ENCODE peak calls at places on chromosomes 4 and X, in eight cellular contexts. One of them, this sample, is unnamed.

GRCh38 chr4:150131581-150132228 is 53.5 kb downstream of the DCLK2 start:
- DNase-seq in caudate nucleus: no peak
- DNase-seq in BJ: no peak
- DNase-seq in OCI-M1: no peak
- DNase-seq in activated CD4-positive, alpha-beta T cell treated with anti-CD3 and anti-CD28 coated beads, Interleukin-2, amount 10 ng/mL, durations not matched to agents 7 days and 5 days: no peak
- DNase-seq in T-helper 9 cell: no peak
- DNase-seq in neural crest cell: no peak
- DNase-seq in sciatic nerve: no peak
- DNase-seq in this sample: no peak

GRCh38 chr4:25343671-25344070 is 31.1 kb downstream of the ZCCHC4 start:
- DNase-seq in neural crest cell: no peak
- DNase-seq in caudate nucleus: no peak
- DNase-seq in OCI-M1: no peak
- DNase-seq in BJ: no peak
- DNase-seq in T-helper 9 cell: no peak
- DNase-seq in sciatic nerve: no peak
- DNase-seq in activated CD4-positive, alpha-beta T cell treated with anti-CD3 and anti-CD28 coated beads, Interleukin-2, amount 10 ng/mL, durations not matched to agents 7 days and 5 days: no peak
- DNase-seq in this sample: no peak

GRCh38 chr4:107734120-107734519 is 14.1 kb upstream of the PAPSS1 start:
- DNase-seq in activated CD4-positive, alpha-beta T cell treated with anti-CD3 and anti-CD28 coated beads, Interleukin-2, amount 10 ng/mL, durations not matched to agents 7 days and 5 days: no peak
- DNase-seq in BJ: no peak
- DNase-seq in T-helper 9 cell: no peak
- DNase-seq in caudate nucleus: no peak
- DNase-seq in OCI-M1: peak
- DNase-seq in neural crest cell: no peak
- DNase-seq in sciatic nerve: no peak
- DNase-seq in this sample: peak

GRCh38 chrX:154739952-154740351 is 10.9 kb downstream of the GAB3 start:
- DNase-seq in activated CD4-positive, alpha-beta T cell treated with anti-CD3 and anti-CD28 coated beads, Interleukin-2, amount 10 ng/mL, durations not matched to agents 7 days and 5 days: no peak
- DNase-seq in BJ: no peak
- DNase-seq in sciatic nerve: no peak
- DNase-seq in OCI-M1: peak
- DNase-seq in neural crest cell: no peak
- DNase-seq in T-helper 9 cell: no peak
- DNase-seq in caudate nucleus: no peak
- DNase-seq in this sample: no peak

GRCh38 chr4:101599620-101600019 is 190.9 kb upstream of the BANK1 start:
- DNase-seq in sciatic nerve: no peak
- DNase-seq in T-helper 9 cell: no peak
- DNase-seq in activated CD4-positive, alpha-beta T cell treated with anti-CD3 and anti-CD28 coated beads, Interleukin-2, amount 10 ng/mL, durations not matched to agents 7 days and 5 days: no peak
- DNase-seq in BJ: no peak
- DNase-seq in neural crest cell: no peak
- DNase-seq in caudate nucleus: no peak
- DNase-seq in OCI-M1: no peak
- DNase-seq in this sample: no peak

GRCh38 chrX:72094894-72095293 is 36.8 kb downstream of the RTL5 start:
- DNase-seq in activated CD4-positive, alpha-beta T cell treated with anti-CD3 and anti-CD28 coated beads, Interleukin-2, amount 10 ng/mL, durations not matched to agents 7 days and 5 days: peak
- DNase-seq in T-helper 9 cell: peak
- DNase-seq in sciatic nerve: no peak
- DNase-seq in neural crest cell: no peak
- DNase-seq in caudate nucleus: no peak
- DNase-seq in BJ: no peak
- DNase-seq in OCI-M1: peak
- DNase-seq in this sample: peak

GRCh38 chr4:155891058-155891457 is 12.4 kb upstream of the TDO2 start:
- DNase-seq in BJ: no peak
- DNase-seq in T-helper 9 cell: no peak
- DNase-seq in OCI-M1: no peak
- DNase-seq in activated CD4-positive, alpha-beta T cell treated with anti-CD3 and anti-CD28 coated beads, Interleukin-2, amount 10 ng/mL, durations not matched to agents 7 days and 5 days: no peak
- DNase-seq in caudate nucleus: no peak
- DNase-seq in neural crest cell: no peak
- DNase-seq in sciatic nerve: no peak
- DNase-seq in this sample: no peak

GRCh38 chr4:3521621-3522325 is 10.4 kb downstream of the LRPAP1 start:
- DNase-seq in caudate nucleus: no peak
- DNase-seq in sciatic nerve: peak
- DNase-seq in OCI-M1: no peak
- DNase-seq in activated CD4-positive, alpha-beta T cell treated with anti-CD3 and anti-CD28 coated beads, Interleukin-2, amount 10 ng/mL, durations not matched to agents 7 days and 5 days: no peak
- DNase-seq in neural crest cell: no peak
- DNase-seq in BJ: no peak
- DNase-seq in T-helper 9 cell: no peak
- DNase-seq in this sample: no peak

GRCh38 chr4:186027405-186027804 is 41.6 kb upstream of the TLR3 start:
- DNase-seq in sciatic nerve: no peak
- DNase-seq in BJ: no peak
- DNase-seq in neural crest cell: no peak
- DNase-seq in OCI-M1: no peak
- DNase-seq in caudate nucleus: no peak
- DNase-seq in T-helper 9 cell: no peak
- DNase-seq in activated CD4-positive, alpha-beta T cell treated with anti-CD3 and anti-CD28 coated beads, Interleukin-2, amount 10 ng/mL, durations not matched to agents 7 days and 5 days: no peak
- DNase-seq in this sample: no peak

GRCh38 chr4:4995866-4996265 is 23.4 kb downstream of the CYTL1 start:
- DNase-seq in activated CD4-positive, alpha-beta T cell treated with anti-CD3 and anti-CD28 coated beads, Interleukin-2, amount 10 ng/mL, durations not matched to agents 7 days and 5 days: no peak
- DNase-seq in caudate nucleus: no peak
- DNase-seq in T-helper 9 cell: no peak
- DNase-seq in OCI-M1: no peak
- DNase-seq in neural crest cell: no peak
- DNase-seq in BJ: no peak
- DNase-seq in sciatic nerve: no peak
- DNase-seq in this sample: no peak

GRCh38 chr4:140116442-140117104 is 37.4 kb downstream of the MAML3 start:
- DNase-seq in activated CD4-positive, alpha-beta T cell treated with anti-CD3 and anti-CD28 coated beads, Interleukin-2, amount 10 ng/mL, durations not matched to agents 7 days and 5 days: peak
- DNase-seq in T-helper 9 cell: no peak
- DNase-seq in sciatic nerve: no peak
- DNase-seq in OCI-M1: peak
- DNase-seq in caudate nucleus: no peak
- DNase-seq in neural crest cell: no peak
- DNase-seq in BJ: no peak
- DNase-seq in this sample: peak

GRCh38 chr4:69823481-69824186 is 36.3 kb downstream of the SULT1E1 start:
- DNase-seq in BJ: no peak
- DNase-seq in OCI-M1: peak
- DNase-seq in neural crest cell: no peak
- DNase-seq in T-helper 9 cell: peak
- DNase-seq in sciatic nerve: no peak
- DNase-seq in activated CD4-positive, alpha-beta T cell treated with anti-CD3 and anti-CD28 coated beads, Interleukin-2, amount 10 ng/mL, durations not matched to agents 7 days and 5 days: peak
- DNase-seq in caudate nucleus: no peak
- DNase-seq in this sample: peak

GRCh38 chr4:188454573-188454972 is 315.3 kb downstream of the TRIML1 start:
- DNase-seq in OCI-M1: no peak
- DNase-seq in activated CD4-positive, alpha-beta T cell treated with anti-CD3 and anti-CD28 coated beads, Interleukin-2, amount 10 ng/mL, durations not matched to agents 7 days and 5 days: no peak
- DNase-seq in caudate nucleus: no peak
- DNase-seq in sciatic nerve: no peak
- DNase-seq in neural crest cell: no peak
- DNase-seq in T-helper 9 cell: no peak
- DNase-seq in BJ: no peak
- DNase-seq in this sample: no peak

GRCh38 chr4:14667624-14668295 is 334.5 kb upstream of the CPEB2 start:
- DNase-seq in activated CD4-positive, alpha-beta T cell treated with anti-CD3 and anti-CD28 coated beads, Interleukin-2, amount 10 ng/mL, durations not matched to agents 7 days and 5 days: no peak
- DNase-seq in OCI-M1: no peak
- DNase-seq in caudate nucleus: no peak
- DNase-seq in BJ: no peak
- DNase-seq in T-helper 9 cell: no peak
- DNase-seq in neural crest cell: no peak
- DNase-seq in sciatic nerve: no peak
- DNase-seq in this sample: no peak

GRCh38 chrX:12949927-12950656 is 24.8 kb upstream of the TMSB4X start:
- DNase-seq in neural crest cell: no peak
- DNase-seq in caudate nucleus: peak
- DNase-seq in sciatic nerve: peak
- DNase-seq in BJ: no peak
- DNase-seq in T-helper 9 cell: peak
- DNase-seq in activated CD4-positive, alpha-beta T cell treated with anti-CD3 and anti-CD28 coated beads, Interleukin-2, amount 10 ng/mL, durations not matched to agents 7 days and 5 days: peak
- DNase-seq in OCI-M1: peak
- DNase-seq in this sample: no peak

GRCh38 chrX:20500171-20500865 is 233.6 kb upstream of the RPS6KA3 start:
- DNase-seq in sciatic nerve: no peak
- DNase-seq in OCI-M1: no peak
- DNase-seq in neural crest cell: no peak
- DNase-seq in activated CD4-positive, alpha-beta T cell treated with anti-CD3 and anti-CD28 coated beads, Interleukin-2, amount 10 ng/mL, durations not matched to agents 7 days and 5 days: peak
- DNase-seq in T-helper 9 cell: no peak
- DNase-seq in BJ: no peak
- DNase-seq in caudate nucleus: no peak
- DNase-seq in this sample: no peak

GRCh38 chrX:37678574-37678973 is 7.0 kb upstream of the XK start:
- DNase-seq in OCI-M1: no peak
- DNase-seq in activated CD4-positive, alpha-beta T cell treated with anti-CD3 and anti-CD28 coated beads, Interleukin-2, amount 10 ng/mL, durations not matched to agents 7 days and 5 days: no peak
- DNase-seq in neural crest cell: no peak
- DNase-seq in BJ: no peak
- DNase-seq in caudate nucleus: no peak
- DNase-seq in sciatic nerve: no peak
- DNase-seq in T-helper 9 cell: no peak
- DNase-seq in this sample: no peak

GRCh38 chr4:182938213-182938645 is 21.0 kb upstream of the DCTD start:
- DNase-seq in neural crest cell: peak
- DNase-seq in caudate nucleus: no peak
- DNase-seq in sciatic nerve: peak
- DNase-seq in activated CD4-positive, alpha-beta T cell treated with anti-CD3 and anti-CD28 coated beads, Interleukin-2, amount 10 ng/mL, durations not matched to agents 7 days and 5 days: peak
- DNase-seq in OCI-M1: peak
- DNase-seq in T-helper 9 cell: peak
- DNase-seq in BJ: no peak
- DNase-seq in this sample: peak

GRCh38 chrX:116246261-116246660 is 75.7 kb downstream of the AGTR2 start:
- DNase-seq in caudate nucleus: no peak
- DNase-seq in sciatic nerve: no peak
- DNase-seq in OCI-M1: no peak
- DNase-seq in BJ: no peak
- DNase-seq in neural crest cell: no peak
- DNase-seq in T-helper 9 cell: no peak
- DNase-seq in activated CD4-positive, alpha-beta T cell treated with anti-CD3 and anti-CD28 coated beads, Interleukin-2, amount 10 ng/mL, durations not matched to agents 7 days and 5 days: no peak
- DNase-seq in this sample: no peak

GRCh38 chrX:153440556-153441135 is 5.2 kb downstream of the TREX2 start:
- DNase-seq in caudate nucleus: no peak
- DNase-seq in BJ: no peak
- DNase-seq in OCI-M1: no peak
- DNase-seq in neural crest cell: no peak
- DNase-seq in activated CD4-positive, alpha-beta T cell treated with anti-CD3 and anti-CD28 coated beads, Interleukin-2, amount 10 ng/mL, durations not matched to agents 7 days and 5 days: no peak
- DNase-seq in T-helper 9 cell: no peak
- DNase-seq in sciatic nerve: no peak
- DNase-seq in this sample: no peak

GRCh38 chr4:142549726-142550463 is 296.2 kb downstream of the INPP4B start:
- DNase-seq in sciatic nerve: no peak
- DNase-seq in activated CD4-positive, alpha-beta T cell treated with anti-CD3 and anti-CD28 coated beads, Interleukin-2, amount 10 ng/mL, durations not matched to agents 7 days and 5 days: no peak
- DNase-seq in T-helper 9 cell: no peak
- DNase-seq in BJ: peak
- DNase-seq in OCI-M1: peak
- DNase-seq in caudate nucleus: no peak
- DNase-seq in neural crest cell: no peak
- DNase-seq in this sample: peak

GRCh38 chrX:119685225-119686066 is 7.5 kb downstream of the SEPTIN6 start:
- DNase-seq in T-helper 9 cell: no peak
- DNase-seq in sciatic nerve: peak
- DNase-seq in caudate nucleus: no peak
- DNase-seq in OCI-M1: peak
- DNase-seq in activated CD4-positive, alpha-beta T cell treated with anti-CD3 and anti-CD28 coated beads, Interleukin-2, amount 10 ng/mL, durations not matched to agents 7 days and 5 days: peak
- DNase-seq in neural crest cell: no peak
- DNase-seq in BJ: no peak
- DNase-seq in this sample: peak

GRCh38 chr4:152901205-152901604 is 34.9 kb upstream of the FHDC1 start:
- DNase-seq in sciatic nerve: no peak
- DNase-seq in caudate nucleus: no peak
- DNase-seq in BJ: no peak
- DNase-seq in OCI-M1: no peak
- DNase-seq in neural crest cell: no peak
- DNase-seq in T-helper 9 cell: no peak
- DNase-seq in activated CD4-positive, alpha-beta T cell treated with anti-CD3 and anti-CD28 coated beads, Interleukin-2, amount 10 ng/mL, durations not matched to agents 7 days and 5 days: no peak
- DNase-seq in this sample: no peak

GRCh38 chr4:87657525-87657924 is 7.4 kb downstream of the DMP1 start:
- DNase-seq in BJ: no peak
- DNase-seq in sciatic nerve: no peak
- DNase-seq in OCI-M1: no peak
- DNase-seq in caudate nucleus: no peak
- DNase-seq in activated CD4-positive, alpha-beta T cell treated with anti-CD3 and anti-CD28 coated beads, Interleukin-2, amount 10 ng/mL, durations not matched to agents 7 days and 5 days: no peak
- DNase-seq in T-helper 9 cell: no peak
- DNase-seq in neural crest cell: no peak
- DNase-seq in this sample: no peak

GRCh38 chrX:20361081-20361889 is 94.6 kb upstream of the RPS6KA3 start:
- DNase-seq in sciatic nerve: no peak
- DNase-seq in OCI-M1: no peak
- DNase-seq in caudate nucleus: no peak
- DNase-seq in neural crest cell: no peak
- DNase-seq in T-helper 9 cell: no peak
- DNase-seq in activated CD4-positive, alpha-beta T cell treated with anti-CD3 and anti-CD28 coated beads, Interleukin-2, amount 10 ng/mL, durations not matched to agents 7 days and 5 days: no peak
- DNase-seq in BJ: peak
- DNase-seq in this sample: no peak

GRCh38 chrX:102651242-102651967 is at the start of gene GPRASP1:
- DNase-seq in sciatic nerve: peak
- DNase-seq in T-helper 9 cell: peak
- DNase-seq in neural crest cell: peak
- DNase-seq in OCI-M1: no peak
- DNase-seq in BJ: no peak
- DNase-seq in activated CD4-positive, alpha-beta T cell treated with anti-CD3 and anti-CD28 coated beads, Interleukin-2, amount 10 ng/mL, durations not matched to agents 7 days and 5 days: peak
- DNase-seq in caudate nucleus: peak
- DNase-seq in this sample: peak

GRCh38 chr4:182969651-182970279 is 52.6 kb upstream of the DCTD start:
- DNase-seq in neural crest cell: no peak
- DNase-seq in activated CD4-positive, alpha-beta T cell treated with anti-CD3 and anti-CD28 coated beads, Interleukin-2, amount 10 ng/mL, durations not matched to agents 7 days and 5 days: no peak
- DNase-seq in sciatic nerve: no peak
- DNase-seq in caudate nucleus: no peak
- DNase-seq in OCI-M1: peak
- DNase-seq in BJ: no peak
- DNase-seq in T-helper 9 cell: no peak
- DNase-seq in this sample: peak

GRCh38 chrX:13658602-13659001 is 5.7 kb downstream of the TCEANC start:
- DNase-seq in T-helper 9 cell: no peak
- DNase-seq in OCI-M1: peak
- DNase-seq in BJ: no peak
- DNase-seq in activated CD4-positive, alpha-beta T cell treated with anti-CD3 and anti-CD28 coated beads, Interleukin-2, amount 10 ng/mL, durations not matched to agents 7 days and 5 days: peak
- DNase-seq in caudate nucleus: no peak
- DNase-seq in sciatic nerve: no peak
- DNase-seq in neural crest cell: no peak
- DNase-seq in this sample: peak

GRCh38 chr4:54941994-54942552 is 183.3 kb downstream of the KDR start:
- DNase-seq in caudate nucleus: no peak
- DNase-seq in BJ: no peak
- DNase-seq in T-helper 9 cell: peak
- DNase-seq in activated CD4-positive, alpha-beta T cell treated with anti-CD3 and anti-CD28 coated beads, Interleukin-2, amount 10 ng/mL, durations not matched to agents 7 days and 5 days: peak
- DNase-seq in sciatic nerve: no peak
- DNase-seq in OCI-M1: peak
- DNase-seq in neural crest cell: no peak
- DNase-seq in this sample: peak

GRCh38 chr4:184362338-184362737 is 112.0 kb downstream of the IRF2 start:
- DNase-seq in OCI-M1: no peak
- DNase-seq in activated CD4-positive, alpha-beta T cell treated with anti-CD3 and anti-CD28 coated beads, Interleukin-2, amount 10 ng/mL, durations not matched to agents 7 days and 5 days: no peak
- DNase-seq in caudate nucleus: no peak
- DNase-seq in BJ: no peak
- DNase-seq in neural crest cell: no peak
- DNase-seq in T-helper 9 cell: no peak
- DNase-seq in sciatic nerve: no peak
- DNase-seq in this sample: no peak

GRCh38 chr4:1205641-1206298 is 33.4 kb upstream of the SPON2 start:
- DNase-seq in neural crest cell: no peak
- DNase-seq in OCI-M1: no peak
- DNase-seq in activated CD4-positive, alpha-beta T cell treated with anti-CD3 and anti-CD28 coated beads, Interleukin-2, amount 10 ng/mL, durations not matched to agents 7 days and 5 days: no peak
- DNase-seq in sciatic nerve: peak
- DNase-seq in T-helper 9 cell: no peak
- DNase-seq in BJ: no peak
- DNase-seq in caudate nucleus: no peak
- DNase-seq in this sample: no peak

GRCh38 chr4:52894408-52894807 is 32.3 kb downstream of the RASL11B start:
- DNase-seq in OCI-M1: no peak
- DNase-seq in sciatic nerve: no peak
- DNase-seq in BJ: no peak
- DNase-seq in activated CD4-positive, alpha-beta T cell treated with anti-CD3 and anti-CD28 coated beads, Interleukin-2, amount 10 ng/mL, durations not matched to agents 7 days and 5 days: peak
- DNase-seq in T-helper 9 cell: no peak
- DNase-seq in caudate nucleus: no peak
- DNase-seq in neural crest cell: no peak
- DNase-seq in this sample: no peak

GRCh38 chr4:164930647-164931046 is 46.8 kb downstream of the TRIM61 start:
- DNase-seq in neural crest cell: no peak
- DNase-seq in OCI-M1: no peak
- DNase-seq in sciatic nerve: no peak
- DNase-seq in activated CD4-positive, alpha-beta T cell treated with anti-CD3 and anti-CD28 coated beads, Interleukin-2, amount 10 ng/mL, durations not matched to agents 7 days and 5 days: no peak
- DNase-seq in caudate nucleus: no peak
- DNase-seq in T-helper 9 cell: no peak
- DNase-seq in BJ: no peak
- DNase-seq in this sample: no peak

GRCh38 chrX:34437586-34437985 is 219.5 kb downstream of the TMEM47 start:
- DNase-seq in sciatic nerve: no peak
- DNase-seq in activated CD4-positive, alpha-beta T cell treated with anti-CD3 and anti-CD28 coated beads, Interleukin-2, amount 10 ng/mL, durations not matched to agents 7 days and 5 days: no peak
- DNase-seq in T-helper 9 cell: no peak
- DNase-seq in caudate nucleus: no peak
- DNase-seq in BJ: no peak
- DNase-seq in neural crest cell: no peak
- DNase-seq in OCI-M1: no peak
- DNase-seq in this sample: no peak

This sample was measured in Kasumi-1.